ENCODE peak calls at places on chromosome 1, in ten cellular contexts. P is body of pancreas, I is cardiac muscle cell, D is BJ, Q is vagina, V is left lung, F is pancreas, N is epithelial cell of esophagus, X is AG09309, G is astrocyte of the spinal cord. S is an unnamed sample.
A peak's percentile ranks its signal among the peaks of the same experiment; 100 is the strongest.

GRCh38 chr1:17866451-17867029 is 111.4 kb downstream of the ACTL8 start:
- DNase-seq in D (peak; percentile 80), X (peak; percentile 75), V (no peak), P (no peak), Q (no peak), F (no peak), G (peak; percentile 79), I (no peak), N (peak; percentile 36), S (peak; percentile 95)

GRCh38 chr1:233598891-233599541 is 14.9 kb upstream of the KCNK1 start:
- DNase-seq in N (no peak), V (no peak), X (no peak), F (no peak), P (no peak), I (no peak), Q (no peak), G (no peak), D (no peak), S (no peak)

GRCh38 chr1:37159102-37159501 is 124.8 kb upstream of the GRIK3 start:
- DNase-seq in Q (peak; percentile 49), D (no peak), P (no peak), V (no peak), N (no peak), F (peak; percentile 10), I (no peak), X (no peak), G (no peak), S (no peak)

GRCh38 chr1:209534496-209535250 is 48.8 kb upstream of the CAMK1G start:
- DNase-seq in N (no peak), I (no peak), X (no peak), F (no peak), P (no peak), V (no peak), Q (no peak), G (no peak), D (no peak), S (no peak)

GRCh38 chr1:225710804-225711203 is 57.9 kb upstream of the ENAH start:
- DNase-seq in V (no peak), F (no peak), Q (no peak), I (no peak), N (peak; percentile 88), G (peak; percentile 56), P (no peak), D (no peak), X (no peak), S (peak; percentile 89)

GRCh38 chr1:185108324-185108723 is 48.4 kb downstream of the TRMT1L start:
- DNase-seq in F (no peak), P (no peak), V (no peak), D (no peak), I (no peak), X (no peak), N (no peak), G (peak; percentile 15), Q (no peak), S (peak; percentile 25)

GRCh38 chr1:100213141-100213540 is 35.1 kb upstream of the LRRC39 start:
- DNase-seq in G (no peak), F (no peak), D (no peak), I (no peak), Q (no peak), V (peak; percentile 73), P (no peak), N (no peak), X (no peak), S (no peak)

GRCh38 chr1:50719126-50719525 is 240.9 kb downstream of the FAF1 start:
- DNase-seq in I (no peak), F (no peak), V (no peak), N (no peak), P (no peak), G (no peak), Q (no peak), X (no peak), D (no peak), S (no peak)

GRCh38 chr1:177620636-177621190 is 349.1 kb downstream of the SEC16B start:
- DNase-seq in G (no peak), I (no peak), Q (no peak), X (no peak), V (no peak), F (no peak), N (peak; percentile 70), D (no peak), P (no peak), S (peak; percentile 55)

GRCh38 chr1:36321119-36321951 is 2.1 kb downstream of the EVA1B start:
- DNase-seq in V (peak; percentile 91), N (no peak), G (peak; percentile 94), F (no peak), X (peak; percentile 79), D (peak; percentile 86), I (peak; percentile 92), Q (no peak), P (peak; percentile 39), S (peak; percentile 94)

GRCh38 chr1:86583593-86583992 is 36.7 kb downstream of the CLCA4 start:
- DNase-seq in Q (no peak), I (no peak), G (no peak), F (no peak), N (no peak), P (no peak), D (no peak), X (no peak), V (no peak), S (no peak)

DNA sequence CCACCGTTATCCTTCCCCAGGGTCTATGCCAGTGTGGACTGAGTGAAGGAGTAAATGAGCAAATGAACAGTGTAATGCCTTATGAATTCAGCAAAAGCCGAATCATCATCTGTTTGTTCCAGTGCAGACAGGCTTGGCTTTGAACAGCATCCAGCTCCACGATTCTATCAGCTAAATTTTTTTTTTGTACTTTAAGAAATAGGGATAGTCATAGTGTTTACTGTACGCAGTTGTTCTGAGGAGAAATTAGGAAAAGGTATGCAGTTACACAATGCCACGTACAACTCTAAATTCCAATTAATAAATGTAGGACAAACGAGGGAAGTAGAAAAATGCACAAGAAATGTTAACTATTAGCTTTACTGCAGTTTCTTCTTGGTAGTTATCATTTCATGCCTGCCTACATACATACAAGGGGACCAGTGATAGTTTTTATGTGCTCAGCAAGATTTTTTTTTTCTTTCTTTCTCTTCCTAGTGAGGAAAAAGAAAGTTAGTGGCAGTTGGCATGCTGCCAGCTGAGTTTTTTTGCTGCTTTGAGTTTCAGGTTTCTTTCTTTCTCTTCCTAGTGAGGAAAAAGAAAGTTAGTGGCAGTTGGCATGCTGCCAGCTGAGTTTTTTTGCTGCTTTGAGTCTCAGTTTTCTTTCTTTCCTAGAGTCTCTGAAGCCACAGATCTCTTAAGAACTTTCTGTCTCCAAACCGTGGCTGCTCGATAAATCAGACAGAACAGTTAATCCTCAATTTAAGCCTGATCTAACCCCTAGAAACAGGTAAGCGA is at the start of gene IFI44L:
- DNase-seq in X (peak; percentile 39), Q (no peak), N (peak; percentile 60), V (no peak), G (peak; percentile 80), F (peak; percentile 25), D (peak; percentile 47), P (peak; percentile 26), I (no peak), S (peak; percentile 88)
- H3K4me3 ChIP-seq in X (peak within 1 kb of the TSS; percentile 11), Q (peak within 1 kb of the TSS; percentile 37), N (peak within 1 kb of the TSS; percentile 30), V (peak within 1 kb of the TSS; percentile 10), G (peak within 1 kb of the TSS; percentile 33), F (no peak within 1 kb of the TSS), D (peak within 1 kb of the TSS; percentile 27), P (no peak within 1 kb of the TSS), I (no peak within 1 kb of the TSS), S (peak within 1 kb of the TSS; percentile 51)

DNA sequence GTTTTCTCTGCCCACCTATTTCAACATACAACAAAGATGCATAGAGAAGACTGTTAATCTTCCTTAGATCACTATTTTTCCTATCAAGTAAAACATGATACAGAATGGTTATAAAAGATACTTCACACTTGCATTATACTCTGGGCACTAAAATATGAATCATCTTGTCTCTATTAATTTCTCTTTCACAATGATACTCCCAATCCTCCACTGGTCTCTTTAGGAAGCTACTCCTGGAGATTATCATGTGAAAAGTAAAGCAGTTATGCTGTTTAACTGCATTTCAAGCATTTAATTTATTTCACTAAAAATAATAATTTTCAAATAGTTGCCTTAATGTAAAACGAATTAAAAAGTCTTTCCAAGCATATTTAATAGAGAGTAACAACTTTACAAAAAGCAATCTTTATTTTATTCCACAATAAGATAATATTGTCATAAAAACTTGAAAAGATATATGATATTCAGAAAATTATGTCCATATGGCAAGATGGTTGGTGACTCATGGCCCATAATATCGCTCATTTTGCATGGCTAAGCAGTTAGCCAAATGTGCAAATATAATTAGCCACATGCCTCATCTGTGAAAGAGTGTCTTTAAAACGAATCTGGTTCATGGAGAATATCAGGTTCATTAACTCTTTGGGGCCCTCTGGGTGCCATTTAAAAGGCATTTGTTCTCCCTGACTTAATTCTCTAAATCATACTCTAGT is 1569.0 kb upstream of the B3GALT2 start:
- DNase-seq in N (peak; percentile 6), P (no peak), X (no peak), V (no peak), D (no peak), Q (no peak), G (no peak), I (no peak), F (no peak), S (no peak)
- TF ChIP-seq CTCF in N (no peak), P (no peak), X (no peak), V (no peak), D (no peak), Q (no peak), G (no peak), I (no peak), F (no peak), S (no peak)

GRCh38 chr1:213986925-213987250 is 885 bp upstream of the PROX1 start:
- DNase-seq in F (no peak), X (no peak), N (no peak), I (no peak), Q (no peak), V (no peak), P (no peak), G (no peak), D (no peak), S (no peak)

GRCh38 chr1:213983589-213984386 is 4.0 kb upstream of the PROX1 start:
- DNase-seq in X (no peak), F (no peak), Q (no peak), N (no peak), G (no peak), P (no peak), I (no peak), V (peak; percentile 45), D (no peak), S (no peak)

GRCh38 chr1:213986020-213986924 is 1.5 kb upstream of the PROX1 start:
- DNase-seq in Q (no peak), F (no peak), X (no peak), D (no peak), N (peak; percentile 3), I (peak; percentile 41), P (no peak), V (no peak), G (no peak), S (no peak)

GRCh38 chr1:213984387-213985180 is 3.2 kb upstream of the PROX1 start:
- DNase-seq in N (no peak), X (no peak), Q (no peak), I (peak; percentile 37), G (no peak), F (no peak), D (no peak), V (no peak), P (no peak), S (no peak)

GRCh38 chr1:213985181-213986019 is 2.4 kb upstream of the PROX1 start:
- DNase-seq in D (no peak), V (peak; percentile 71), X (no peak), N (peak; percentile 32), F (no peak), P (no peak), G (no peak), I (peak; percentile 74), Q (no peak), S (no peak)
- H3K4me3 ChIP-seq in D (no peak overlapping the region), V (no peak overlapping the region), X (no peak overlapping the region), N (no peak overlapping the region), F (no peak overlapping the region), P (no peak overlapping the region), G (no peak overlapping the region), I (peak overlapping the region; percentile 91), Q (no peak overlapping the region), S (no peak overlapping the region)

GRCh38 chr1:55860816-55861519 is 645.8 kb upstream of the USP24 start:
- DNase-seq in N (no peak), P (no peak), G (no peak), F (no peak), I (no peak), X (no peak), D (no peak), V (no peak), Q (no peak), S (no peak)
- TF ChIP-seq CTCF in N (no peak), P (no peak), G (no peak), F (no peak), I (no peak), X (no peak), D (no peak), V (no peak), Q (no peak), S (no peak)